ENCODE peak calls at places on chromosomes 3 and 15, in four cellular contexts. T is suprapubic skin; P is activated CD8-positive, alpha-beta memory T cell treated with anti-CD3 and anti-CD28 coated beads, Interleukin-2, amount 50 U/mL, for 4 hours; W is DMS 273 treated with DMSO at 0.1 percent for 48 hours. K is an unnamed sample.

GRCh38 chr3:167100651-167101050 is 279.4 kb downstream of the ZBBX start:
- DNase-seq in T (no peak), P (no peak), W (no peak), K (no peak)

GRCh38 chr15:67035886-67036285 is 29.5 kb upstream of the SMAD3 start:
- DNase-seq in T (no peak), P (no peak), W (no peak), K (no peak)

GRCh38 chr3:113193298-113193697 is 18.1 kb upstream of the BOC start:
- DNase-seq in T (no peak), P (no peak), W (no peak), K (no peak)

GRCh38 chr3:194103475-194103874 is 32.5 kb upstream of the HES1 start:
- DNase-seq in T (no peak), P (peak; percentile 27), W (no peak), K (no peak)

GRCh38 chr3:28171962-28172361 is 69.5 kb upstream of the CMC1 start:
- DNase-seq in T (no peak), P (no peak), W (no peak), K (no peak)

GRCh38 chr3:193869221-193870201 is 266.4 kb upstream of the HES1 start:
- DNase-seq in T (no peak), P (no peak), W (no peak), K (peak; percentile 59)

GRCh38 chr15:62138124-62138523 is 27.0 kb downstream of the C2CD4B start:
- DNase-seq in T (no peak), P (no peak), W (no peak), K (no peak)

GRCh38 chr3:141465221-141465620 is 21.6 kb upstream of the RASA2 start:
- DNase-seq in T (no peak), P (no peak), W (no peak), K (no peak)

GRCh38 chr15:43523646-43524045 is 6.2 kb downstream of the MAP1A start:
- DNase-seq in T (no peak), P (no peak), W (no peak), K (no peak)

GRCh38 chr15:87619161-87619960 is 637.2 kb downstream of the NTRK3 start:
- DNase-seq in T (no peak), P (no peak), W (peak; percentile 90), K (no peak)

GRCh38 chr3:28476194-28476593 is 127.6 kb upstream of the AZI2 start:
- DNase-seq in T (no peak), P (no peak), W (peak; percentile 6), K (no peak)

GRCh38 chr3:47578691-47579632 is at the start of gene CSPG5:
- DNase-seq in T (no peak), P (peak; percentile 19), W (no peak), K (no peak)

GRCh38 chr15:39925112-39925830 is 5.2 kb upstream of the GPR176 start:
- DNase-seq in T (no peak), P (no peak), W (no peak), K (no peak)

GRCh38 chr15:58306591-58307312 is 125.0 kb upstream of the LIPC start:
- DNase-seq in T (no peak), P (no peak), W (no peak), K (no peak)

GRCh38 chr3:64179249-64179648 is 46.0 kb downstream of the PRICKLE2 start:
- DNase-seq in T (no peak), P (no peak), W (no peak), K (no peak)

GRCh38 chr3:172317984-172318383 is 130.3 kb downstream of the GHSR start:
- DNase-seq in T (no peak), P (no peak), W (peak; percentile 99), K (no peak)

GRCh38 chr3:194484614-194485013 is 2.2 kb downstream of the ATP13A3 start:
- DNase-seq in T (no peak), P (no peak), W (no peak), K (no peak)

GRCh38 chr3:58332575-58333179 is at the start of gene PXK:
- DNase-seq in T (peak; percentile 87), P (peak; percentile 81), W (no peak), K (peak; percentile 92)

GRCh38 chr15:52120488-52120887 is 7.9 kb upstream of the BCL2L10 start:
- DNase-seq in T (no peak), P (no peak), W (no peak), K (no peak)

GRCh38 chr3:61650276-61650675 is 88.9 kb downstream of the PTPRG start:
- DNase-seq in T (peak; percentile 83), P (no peak), W (peak; percentile 28), K (peak; percentile 54)

GRCh38 chr3:8490079-8490552 is 11.5 kb upstream of the LMCD1 start:
- DNase-seq in T (no peak), P (no peak), W (no peak), K (no peak)

GRCh38 chr3:28348286-28348636 is 260 bp upstream of the ZCWPW2 start:
- DNase-seq in T (peak; percentile 98), P (no peak), W (no peak), K (no peak)

GRCh38 chr15:68052431-68052830 is 1.7 kb upstream of the PIAS1 start:
- DNase-seq in T (no peak), P (no peak), W (no peak), K (no peak)

GRCh38 chr3:105772635-105773034 is 96.2 kb downstream of the CBLB start:
- DNase-seq in T (no peak), P (no peak), W (no peak), K (no peak)

GRCh38 chr3:46627078-46627477 is 14.8 kb downstream of the FAM240A start:
- DNase-seq in T (no peak), P (no peak), W (no peak), K (no peak)

GRCh38 chr3:47016934-47017435 is 37.5 kb downstream of the NBEAL2 start:
- DNase-seq in T (no peak), P (peak; percentile 41), W (no peak), K (peak; percentile 52)

GRCh38 chr15:40454904-40455391 is 14.2 kb downstream of the BAHD1 start:
- DNase-seq in T (no peak), P (peak; percentile 43), W (no peak), K (no peak)

GRCh38 chr3:127768346-127769008 is 53.8 kb downstream of the MGLL start:
- DNase-seq in T (no peak), P (no peak), W (no peak), K (no peak)

GRCh38 chr3:195154793-195155535 is 116.0 kb downstream of the XXYLT1 start:
- DNase-seq in T (no peak), P (no peak), W (peak; percentile 65), K (peak; percentile 48)

GRCh38 chr3:134503266-134503665 is 17.4 kb downstream of the CEP63 start:
- DNase-seq in T (no peak), P (no peak), W (no peak), K (no peak)

GRCh38 chr3:52171577-52172261 is 17.5 kb upstream of the POC1A start:
- DNase-seq in T (no peak), P (no peak), W (no peak), K (no peak)

K was measured in Peyer's patch.